ENCODE peak calls at places on chromosomes 4 and X, in four cellular contexts. One of them, this sample, is unnamed.

GRCh38 chr4:15400911-15401671 is 26.7 kb upstream of the C1QTNF7 start:
- DNase-seq in HepG2: no peak
- DNase-seq in K562: no peak
- DNase-seq in GM12878: no peak
- DNase-seq in this sample: no peak

GRCh38 chr4:84866295-84866694 is 100.2 kb downstream of the WDFY3 start:
- DNase-seq in HepG2: no peak
- DNase-seq in K562: no peak
- DNase-seq in GM12878: no peak
- DNase-seq in this sample: no peak

GRCh38 chrX:51336584-51336983 is 4.0 kb downstream of the NUDT10 start:
- DNase-seq in HepG2: peak
- DNase-seq in GM12878: no peak
- DNase-seq in K562: peak
- DNase-seq in this sample: peak

GRCh38 chr4:121096629-121097028 is 24.3 kb upstream of the NDNF start:
- DNase-seq in K562: peak
- DNase-seq in GM12878: no peak
- DNase-seq in HepG2: peak
- DNase-seq in this sample: peak

GRCh38 chr4:78297075-78297815 is 240.1 kb downstream of the FRAS1 start:
- DNase-seq in HepG2: no peak
- DNase-seq in GM12878: peak
- DNase-seq in K562: no peak
- DNase-seq in this sample: no peak

GRCh38 chrX:46244451-46244850 is 300.8 kb downstream of the ZNF674 start:
- DNase-seq in GM12878: no peak
- DNase-seq in K562: no peak
- DNase-seq in HepG2: no peak
- DNase-seq in this sample: no peak

GRCh38 chrX:69095260-69095659 is 70.0 kb downstream of the PJA1 start:
- DNase-seq in K562: no peak
- DNase-seq in GM12878: no peak
- DNase-seq in HepG2: no peak
- DNase-seq in this sample: no peak

GRCh38 chr4:172851534-172851933 is 317.1 kb upstream of the GALNT7 start:
- DNase-seq in GM12878: no peak
- DNase-seq in HepG2: no peak
- DNase-seq in K562: no peak
- DNase-seq in this sample: no peak

GRCh38 chrX:147217334-147217733 is 402.8 kb upstream of the CXorf51A start:
- DNase-seq in HepG2: no peak
- DNase-seq in K562: no peak
- DNase-seq in GM12878: no peak
- DNase-seq in this sample: no peak

GRCh38 chrX:115949900-115950822 is 220.4 kb upstream of the AGTR2 start:
- DNase-seq in K562: no peak
- DNase-seq in HepG2: peak
- DNase-seq in GM12878: no peak
- DNase-seq in this sample: no peak

GRCh38 chr4:128310266-128310697 is 22.7 kb upstream of the PGRMC2 start:
- DNase-seq in GM12878: no peak
- DNase-seq in K562: no peak
- DNase-seq in HepG2: peak
- DNase-seq in this sample: peak

GRCh38 chr4:53595204-53595603 is 3.9 kb upstream of the LNX1 start:
- DNase-seq in HepG2: no peak
- DNase-seq in K562: no peak
- DNase-seq in GM12878: no peak
- DNase-seq in this sample: no peak

GRCh38 chr4:189096108-189096507 is 844.6 kb upstream of the FRG1 start:
- DNase-seq in K562: no peak
- DNase-seq in HepG2: no peak
- DNase-seq in GM12878: no peak
- DNase-seq in this sample: no peak

GRCh38 chr4:102783006-102783405 is 22.2 kb upstream of the MANBA start:
- DNase-seq in K562: no peak
- DNase-seq in GM12878: no peak
- DNase-seq in HepG2: no peak
- DNase-seq in this sample: no peak

GRCh38 chrX:22300130-22300529 is 27.4 kb downstream of the CBLL2 start:
- DNase-seq in K562: no peak
- DNase-seq in GM12878: no peak
- DNase-seq in HepG2: no peak
- DNase-seq in this sample: peak

GRCh38 chrX:8841911-8842310 is 40.7 kb upstream of the FAM9A start:
- DNase-seq in HepG2: no peak
- DNase-seq in GM12878: no peak
- DNase-seq in K562: no peak
- DNase-seq in this sample: no peak

GRCh38 chr4:48290146-48290772 is 20.6 kb upstream of the TEC start:
- DNase-seq in GM12878: no peak
- DNase-seq in HepG2: peak
- DNase-seq in K562: peak
- DNase-seq in this sample: peak

GRCh38 chrX:151393514-151393913 is 3.5 kb upstream of the VMA21 start:
- DNase-seq in GM12878: no peak
- DNase-seq in K562: no peak
- DNase-seq in HepG2: no peak
- DNase-seq in this sample: no peak

GRCh38 chrX:15854080-15854655 is 445 bp downstream of the AP1S2 start:
- DNase-seq in K562: peak
- DNase-seq in GM12878: no peak
- DNase-seq in HepG2: peak
- DNase-seq in this sample: peak

GRCh38 chr4:28469886-28470285 is 1609.2 kb downstream of the STIM2 start:
- DNase-seq in K562: no peak
- DNase-seq in HepG2: no peak
- DNase-seq in GM12878: no peak
- DNase-seq in this sample: no peak

GRCh38 chr4:2182981-2183380 is 58.9 kb downstream of the HAUS3 start:
- DNase-seq in GM12878: no peak
- DNase-seq in K562: no peak
- DNase-seq in HepG2: no peak
- DNase-seq in this sample: no peak

GRCh38 chr4:102808009-102808408 is 19.3 kb downstream of the UBE2D3 start:
- DNase-seq in K562: no peak
- DNase-seq in HepG2: no peak
- DNase-seq in GM12878: no peak
- DNase-seq in this sample: no peak

GRCh38 chr4:27568952-27569319 is 708.3 kb downstream of the STIM2 start:
- DNase-seq in HepG2: no peak
- DNase-seq in GM12878: no peak
- DNase-seq in K562: no peak
- DNase-seq in this sample: no peak

GRCh38 chr4:107616838-107617389 is 103.1 kb downstream of the PAPSS1 start:
- DNase-seq in GM12878: no peak
- DNase-seq in K562: no peak
- DNase-seq in HepG2: peak
- DNase-seq in this sample: no peak

GRCh38 chrX:136271300-136271699 is 20.1 kb upstream of the MAP7D3 start:
- DNase-seq in GM12878: no peak
- DNase-seq in K562: no peak
- DNase-seq in HepG2: no peak
- DNase-seq in this sample: no peak

GRCh38 chr4:188691811-188692210 is 552.6 kb downstream of the TRIML1 start:
- DNase-seq in GM12878: no peak
- DNase-seq in HepG2: no peak
- DNase-seq in K562: no peak
- DNase-seq in this sample: no peak

GRCh38 chrX:130393451-130394074 is 8.1 kb upstream of the GPR119 start:
- DNase-seq in GM12878: no peak
- DNase-seq in K562: peak
- DNase-seq in HepG2: peak
- DNase-seq in this sample: peak

GRCh38 chr4:64940698-64941097 is 531.4 kb upstream of the TECRL start:
- DNase-seq in HepG2: no peak
- DNase-seq in K562: no peak
- DNase-seq in GM12878: no peak
- DNase-seq in this sample: no peak

GRCh38 chr4:138672393-138672976 is 343.1 kb upstream of the NOCT start:
- DNase-seq in HepG2: no peak
- DNase-seq in K562: no peak
- DNase-seq in GM12878: peak
- DNase-seq in this sample: no peak

GRCh38 chr4:138673053-138673452 is 342.5 kb upstream of the NOCT start:
- DNase-seq in GM12878: no peak
- DNase-seq in HepG2: peak
- DNase-seq in K562: no peak
- DNase-seq in this sample: no peak

GRCh38 chr4:138671106-138671505 is 344.5 kb upstream of the NOCT start:
- DNase-seq in GM12878: no peak
- DNase-seq in HepG2: no peak
- DNase-seq in K562: no peak
- DNase-seq in this sample: no peak

GRCh38 chr4:138670681-138671080 is 344.9 kb upstream of the NOCT start:
- DNase-seq in GM12878: no peak
- DNase-seq in K562: no peak
- DNase-seq in HepG2: no peak
- DNase-seq in this sample: no peak

DNA sequence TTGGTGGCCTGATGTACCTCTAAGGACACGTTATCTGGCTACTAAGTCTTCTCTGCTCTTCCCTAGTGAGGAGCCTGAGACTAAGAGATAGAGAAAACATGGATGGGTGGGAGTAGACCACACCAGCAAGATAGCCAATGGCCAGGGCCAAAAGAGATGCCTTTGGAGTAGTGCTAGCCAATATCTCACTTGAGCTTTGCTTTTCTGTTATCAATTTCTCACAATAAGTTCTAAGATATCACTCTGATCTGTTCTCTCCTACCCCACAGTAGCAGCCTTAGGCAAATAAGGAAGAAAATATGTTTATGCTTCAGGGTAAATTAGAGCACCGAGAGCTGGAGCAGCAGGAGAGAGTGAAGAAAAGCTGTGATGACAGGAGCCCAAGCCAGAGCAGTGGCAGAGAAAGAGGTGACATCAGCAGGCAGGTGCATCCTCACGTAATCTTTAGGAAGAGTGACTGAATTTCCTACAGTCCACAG is 343.9 kb upstream of the NOCT start:
- DNase-seq in HepG2: no peak
- DNase-seq in GM12878: no peak
- DNase-seq in K562: peak
- DNase-seq in this sample: no peak
- TF ChIP-seq POLR2AphosphoS2 in HepG2: no peak
- TF ChIP-seq POLR2AphosphoS2 in GM12878: no peak
- TF ChIP-seq POLR2AphosphoS2 in K562: no peak
- TF ChIP-seq POLR2AphosphoS2 in this sample: no peak

GRCh38 chr4:184826315-184827266 is 823 bp upstream of the ACSL1 start:
- DNase-seq in K562: peak
- DNase-seq in GM12878: no peak
- DNase-seq in HepG2: no peak
- DNase-seq in this sample: no peak

GRCh38 chr4:184824081-184824775 is 1.5 kb downstream of the ACSL1 start:
- DNase-seq in K562: no peak
- DNase-seq in HepG2: no peak
- DNase-seq in GM12878: no peak
- DNase-seq in this sample: no peak

GRCh38 chr4:184824776-184825393 is 883 bp downstream of the ACSL1 start:
- DNase-seq in GM12878: no peak
- DNase-seq in K562: no peak
- DNase-seq in HepG2: no peak
- DNase-seq in this sample: no peak

GRCh38 chr4:184822356-184822755 is 3.4 kb downstream of the ACSL1 start:
- DNase-seq in HepG2: no peak
- DNase-seq in GM12878: no peak
- DNase-seq in K562: no peak
- DNase-seq in this sample: no peak

GRCh38 chr4:184825394-184826314 is at the start of gene ACSL1:
- DNase-seq in GM12878: no peak
- DNase-seq in K562: peak
- DNase-seq in HepG2: peak
- DNase-seq in this sample: peak
- TF ChIP-seq POLR2AphosphoS2 in GM12878: no peak
- TF ChIP-seq POLR2AphosphoS2 in K562: no peak
- TF ChIP-seq POLR2AphosphoS2 in HepG2: no peak
- TF ChIP-seq POLR2AphosphoS2 in this sample: no peak

GRCh38 chrX:111490683-111491082 is 20.8 kb upstream of the SERTM2 start:
- DNase-seq in GM12878: no peak
- DNase-seq in K562: no peak
- DNase-seq in HepG2: no peak
- DNase-seq in this sample: no peak

DNA sequence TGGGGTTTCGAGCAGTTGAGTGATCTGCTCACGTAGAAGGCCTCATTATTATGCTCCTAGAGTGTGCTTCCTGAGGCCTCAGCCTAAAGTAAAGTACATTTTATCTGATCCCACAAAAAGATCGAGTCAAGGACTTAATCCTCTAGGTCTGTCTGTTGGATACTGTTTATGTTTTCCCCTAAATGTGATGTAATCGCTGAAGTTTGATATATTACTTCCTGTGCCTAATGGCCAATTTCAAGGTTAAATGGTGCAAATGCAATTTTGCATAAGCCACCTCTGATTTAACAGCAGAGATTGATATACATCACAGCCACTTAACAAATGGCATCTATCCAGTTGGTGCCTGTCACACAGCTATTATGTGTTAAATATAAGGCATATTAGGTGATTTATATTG is 19.4 kb upstream of the SERTM2 start:
- DNase-seq in K562: no peak
- DNase-seq in GM12878: no peak
- DNase-seq in HepG2: no peak
- DNase-seq in this sample: no peak
- TF ChIP-seq POLR2AphosphoS2 in K562: no peak
- TF ChIP-seq POLR2AphosphoS2 in GM12878: no peak
- TF ChIP-seq POLR2AphosphoS2 in HepG2: no peak
- TF ChIP-seq POLR2AphosphoS2 in this sample: no peak

DNA sequence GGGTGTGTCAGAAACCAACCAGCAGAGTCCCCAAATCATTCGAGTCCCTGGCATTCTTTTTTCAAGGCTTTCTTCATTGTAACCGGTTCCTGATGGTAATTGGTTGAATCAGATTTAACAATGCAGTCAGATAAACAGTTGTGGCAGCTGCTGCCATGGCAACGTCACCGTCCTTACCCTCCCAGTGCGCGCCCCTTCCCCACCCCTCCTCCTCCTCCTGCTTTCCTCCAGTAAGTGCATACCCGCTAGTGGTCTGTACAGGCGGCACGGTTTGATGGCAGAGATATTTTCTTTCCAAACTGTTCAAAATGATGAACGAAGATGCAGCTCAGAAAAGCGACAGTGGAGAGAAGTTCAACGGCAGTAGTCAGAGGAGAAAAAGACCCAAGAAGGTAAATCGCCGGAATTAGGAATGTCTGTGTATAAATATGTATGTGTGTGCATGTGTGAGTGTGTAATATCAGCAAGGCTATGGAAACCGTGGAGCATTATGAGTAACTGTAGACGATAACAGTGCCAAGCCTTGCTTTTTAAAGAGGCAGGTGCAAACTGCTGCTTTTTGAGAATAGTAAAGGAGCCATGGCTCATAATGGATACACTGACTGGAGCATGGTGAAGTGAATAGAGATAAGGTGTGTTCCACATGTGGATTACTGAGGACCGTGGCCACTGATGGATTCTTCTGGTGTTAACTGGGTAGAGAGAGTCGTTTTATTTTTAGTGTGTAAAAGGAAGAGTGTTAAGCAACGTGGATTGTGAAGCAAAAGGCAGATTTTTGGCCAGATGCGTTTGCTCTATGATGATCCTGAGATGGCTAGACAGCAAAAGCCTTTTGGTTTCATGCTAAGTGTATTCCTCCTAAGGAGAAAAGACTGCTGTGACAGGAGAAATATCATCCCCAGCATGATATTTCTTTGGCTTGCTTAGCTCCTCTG is at the start of gene ANK2:
- DNase-seq in K562: no peak
- DNase-seq in GM12878: no peak
- DNase-seq in HepG2: no peak
- DNase-seq in this sample: no peak
- TF ChIP-seq POLR2AphosphoS2 in K562: no peak
- TF ChIP-seq POLR2AphosphoS2 in GM12878: no peak
- TF ChIP-seq POLR2AphosphoS2 in HepG2: no peak
- TF ChIP-seq POLR2AphosphoS2 in this sample: no peak